ENCODE peak calls at places on chromosome 18, in six cellular contexts. V is tibial artery, R is Peyer's patch, G is right cardiac atrium, D is GM23248, Q is adrenal gland. C is an unnamed sample.

GRCh38 chr18:73164430-73164829 is 296.6 kb upstream of the NETO1 start:
- DNase-seq in V (no peak), R (no peak), G (no peak), D (no peak), Q (no peak), C (no peak)

GRCh38 chr18:64026350-64026749 is 56.5 kb downstream of the SERPINB8 start:
- DNase-seq in D (no peak), G (peak; percentile 37), V (no peak), Q (no peak), R (no peak), C (no peak)

GRCh38 chr18:6744816-6745455 is 15.4 kb downstream of the ARHGAP28 start:
- DNase-seq in R (no peak), V (no peak), G (no peak), D (no peak), Q (no peak), C (no peak)

GRCh38 chr18:60385693-60386092 is 13.1 kb upstream of the MC4R start:
- DNase-seq in V (no peak), R (no peak), D (no peak), Q (no peak), G (no peak), C (no peak)

GRCh38 chr18:13578400-13578799 is 148.0 kb downstream of the FAM210A start:
- DNase-seq in V (no peak), R (peak; percentile 43), G (no peak), D (no peak), Q (no peak), C (no peak)

GRCh38 chr18:54030434-54030833 is 194.0 kb downstream of the MBD2 start:
- DNase-seq in G (no peak), R (no peak), Q (no peak), V (no peak), D (no peak), C (no peak)

GRCh38 chr18:3910507-3910906 is 460.5 kb downstream of the TGIF1 start:
- DNase-seq in D (peak; percentile 69), R (no peak), G (no peak), V (no peak), Q (no peak), C (peak; percentile 46)

GRCh38 chr18:12946549-12947354 is 1.1 kb upstream of the SEH1L start:
- DNase-seq in G (peak; percentile 83), D (peak; percentile 86), V (peak; percentile 81), Q (peak; percentile 71), R (peak; percentile 39), C (peak; percentile 71)

GRCh38 chr18:23824704-23825103 is 135.5 kb downstream of the LAMA3 start:
- DNase-seq in Q (no peak), R (no peak), G (no peak), D (peak; percentile 66), V (no peak), C (no peak)

GRCh38 chr18:22465859-22466602 is 48.3 kb upstream of the CTAGE1 start:
- DNase-seq in R (no peak), V (peak; percentile 85), D (peak; percentile 99), G (peak; percentile 52), Q (peak; percentile 80), C (peak; percentile 65)

DNA sequence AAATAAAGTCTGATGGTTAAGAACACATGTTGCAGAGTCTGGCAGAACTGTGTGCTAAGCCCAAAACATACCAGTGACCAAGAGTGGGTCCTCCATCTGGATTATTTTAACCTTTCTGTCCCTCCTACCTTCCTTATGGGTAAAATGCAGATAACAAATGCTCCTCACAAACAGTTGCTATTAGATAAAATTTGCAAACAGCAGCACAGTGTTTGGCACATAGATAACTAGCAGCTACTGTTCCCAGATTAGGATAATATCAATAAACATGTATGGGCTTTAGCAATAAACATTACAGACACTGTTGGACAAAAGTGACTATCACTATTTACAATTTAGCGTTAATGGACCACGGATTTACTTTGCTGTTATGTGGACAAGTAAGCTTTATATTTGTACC is 154.9 kb downstream of the TCF4 start:
- DNase-seq in D (no peak), R (no peak), V (no peak), G (no peak), Q (no peak), C (no peak)
- H3K4me3 ChIP-seq in D (no peak overlapping the region), R (no peak overlapping the region), V (no peak overlapping the region), G (no peak overlapping the region), Q (no peak overlapping the region), C (no peak overlapping the region)

GRCh38 chr18:74510770-74511095 is 14.6 kb downstream of the CNDP2 start:
- DNase-seq in G (no peak), Q (no peak), V (no peak), R (no peak), D (no peak), C (no peak)

GRCh38 chr18:74513149-74513882 is 17.2 kb downstream of the CNDP2 start:
- DNase-seq in V (peak; percentile 60), G (peak; percentile 28), D (no peak), Q (no peak), R (no peak), C (no peak)

GRCh38 chr18:74512321-74513053 is 16.3 kb downstream of the CNDP2 start:
- DNase-seq in D (no peak), R (no peak), V (peak; percentile 19), Q (no peak), G (peak; percentile 30), C (no peak)

GRCh38 chr18:74509856-74510769 is 13.9 kb downstream of the CNDP2 start:
- DNase-seq in G (peak; percentile 35), Q (no peak), R (no peak), D (no peak), V (peak; percentile 54), C (no peak)

GRCh38 chr18:74511823-74512222 is 15.7 kb downstream of the CNDP2 start:
- DNase-seq in R (no peak), V (peak; percentile 47), Q (no peak), D (no peak), G (no peak), C (no peak)
- H3K27ac ChIP-seq in R (no peak overlapping the region), V (no peak overlapping the region), Q (no peak overlapping the region), D (no peak overlapping the region), G (no peak overlapping the region), C (no peak overlapping the region)

DNA sequence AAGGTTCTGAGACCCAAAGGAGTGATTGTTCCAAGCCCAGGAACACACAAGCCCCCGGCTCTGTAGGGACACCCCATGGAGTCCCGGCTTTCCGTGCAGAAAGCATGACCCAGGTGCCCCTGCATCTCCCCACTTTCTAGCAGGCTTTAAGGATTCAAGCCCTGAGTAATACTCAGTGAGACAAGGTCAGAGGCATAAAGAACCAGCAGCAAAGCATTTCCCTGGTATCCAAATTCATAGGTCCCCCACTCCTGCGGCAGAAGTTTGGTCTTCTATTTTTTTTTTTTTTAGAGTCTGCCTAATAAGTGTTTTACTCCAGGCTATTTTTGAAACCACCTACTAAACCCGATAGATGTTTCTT is 16.3 kb downstream of the TSHZ1 start:
- DNase-seq in V (no peak), Q (no peak), D (peak; percentile 35), R (no peak), G (no peak), C (no peak)
- H3K4me1 ChIP-seq in V (no peaks in the 10 kb centered on the region), Q (peaks cover 11% of the 10 kb centered on the region), D (peaks cover 18% of the 10 kb centered on the region), R (no peaks in the 10 kb centered on the region), G (peaks cover 16% of the 10 kb centered on the region), C (no peaks in the 10 kb centered on the region)

DNA sequence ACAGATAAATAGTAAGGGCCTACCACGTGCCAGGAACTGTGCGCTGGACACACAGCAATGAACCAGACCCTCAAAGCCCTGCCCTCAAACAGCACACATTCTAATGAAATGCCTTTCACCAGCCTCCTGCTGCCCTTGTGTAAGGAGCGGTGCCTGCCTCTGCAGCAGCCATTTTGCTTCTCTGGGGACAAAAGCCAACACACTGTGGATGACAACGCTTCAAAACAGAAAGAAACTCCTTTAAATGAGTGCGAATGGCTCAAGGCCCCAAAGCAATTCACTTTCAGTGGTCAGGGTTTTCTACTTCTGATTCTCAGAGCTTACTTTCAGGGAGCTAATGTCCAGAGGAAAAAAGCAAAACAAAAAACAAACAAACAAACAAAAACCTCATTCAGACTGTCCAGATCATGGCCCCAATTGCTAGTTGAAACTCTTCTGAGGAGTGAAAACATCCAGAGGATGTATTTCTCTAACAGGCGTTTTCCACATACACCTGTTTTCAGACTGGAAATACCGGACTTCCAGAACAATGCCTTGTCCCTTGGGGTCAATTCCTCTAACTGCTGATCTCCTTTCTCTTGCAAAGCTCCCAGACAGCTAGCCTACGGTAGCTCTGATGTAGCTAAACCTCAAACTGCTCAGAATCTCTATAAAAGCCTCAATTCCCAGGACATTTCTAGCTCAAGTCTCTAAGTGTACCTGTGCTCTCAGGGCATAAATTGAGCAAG is 323.3 kb upstream of the ZNF521 start:
- DNase-seq in G (no peak), R (no peak), V (no peak), Q (no peak), D (no peak), C (no peak)
- H3K4me3 ChIP-seq in G (no peak overlapping the region), R (no peak overlapping the region), V (no peak overlapping the region), Q (no peak overlapping the region), D (no peak overlapping the region), C (no peak overlapping the region)

DNA sequence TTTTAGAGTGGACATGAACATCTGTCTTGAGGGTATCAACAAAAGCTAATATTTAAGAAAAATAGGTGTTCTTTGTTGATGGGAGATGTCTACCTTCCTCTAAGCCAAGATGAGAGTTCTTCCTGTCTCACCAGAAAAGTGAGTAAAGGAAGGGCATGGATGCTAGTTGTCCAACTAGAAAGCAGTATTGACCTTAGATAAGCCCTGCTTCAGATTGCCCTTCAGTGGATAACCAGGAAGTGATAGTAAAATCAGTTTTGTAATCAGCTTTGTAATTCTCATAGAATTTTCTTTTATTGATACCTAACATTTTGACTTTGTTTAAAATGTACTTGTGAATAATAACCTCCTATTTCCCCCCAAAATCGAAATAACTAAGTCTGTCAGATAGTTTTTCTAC is 134.7 kb downstream of the ZNF407 start:
- DNase-seq in G (no peak), R (no peak), V (no peak), Q (no peak), D (no peak), C (no peak)
- H3K27ac ChIP-seq in G (no peak overlapping the region), R (no peak overlapping the region), V (no peak overlapping the region), Q (no peak overlapping the region), D (no peak overlapping the region), C (no peak overlapping the region)

GRCh38 chr18:48843596-48843995 is 107.2 kb downstream of the SMAD7 start:
- DNase-seq in Q (no peak), V (peak; percentile 33), R (no peak), G (no peak), D (no peak), C (peak; percentile 28)

GRCh38 chr18:48841381-48842258 is 109.1 kb downstream of the SMAD7 start:
- DNase-seq in D (peak; percentile 77), Q (peak; percentile 72), V (peak; percentile 95), R (no peak), G (peak; percentile 90), C (peak; percentile 89)

GRCh38 chr18:48842259-48843061 is 108.3 kb downstream of the SMAD7 start:
- DNase-seq in V (peak; percentile 63), R (peak; percentile 62), Q (peak; percentile 44), D (no peak), G (peak; percentile 78), C (peak; percentile 75)

GRCh38 chr18:48844271-48844670 is 106.5 kb downstream of the SMAD7 start:
- DNase-seq in V (peak; percentile 60), D (no peak), Q (no peak), G (peak; percentile 21), R (no peak), C (peak; percentile 51)

GRCh38 chr18:48843162-48843561 is 107.6 kb downstream of the SMAD7 start:
- DNase-seq in D (no peak), G (peak; percentile 48), V (peak; percentile 67), R (no peak), Q (no peak), C (peak; percentile 38)
- H3K4me1 ChIP-seq in D (peaks cover 30% of the 10 kb centered on the region), G (peaks cover 28% of the 10 kb centered on the region), V (no peaks in the 10 kb centered on the region), R (no peaks in the 10 kb centered on the region), Q (peaks cover 20% of the 10 kb centered on the region), C (no peaks in the 10 kb centered on the region)

GRCh38 chr18:26894426-26894825 is 28.9 kb upstream of the AQP4 start:
- DNase-seq in D (no peak), G (no peak), R (no peak), V (no peak), Q (no peak), C (no peak)
- H3K4me3 ChIP-seq in D (no peak overlapping the region), G (no peak overlapping the region), R (no peak overlapping the region), V (no peak overlapping the region), Q (no peak overlapping the region), C (no peak overlapping the region)